ENCODE peak calls at places on chromosomes 3 and 15, in eight cellular contexts. N is suprapubic skin, R is MCF 10A, S is PC-9, T is A549, B is adrenal gland, F is neural crest cell, A is cardiac fibroblast. V is an unnamed sample.

GRCh38 chr3:115062412-115062956 is 84.6 kb downstream of the ZBTB20 start:
- DNase-seq in B (no peak), F (no peak), N (no peak), R (no peak), A (peak; percentile 26), S (no peak), T (no peak), V (no peak)

GRCh38 chr3:61299343-61299742 is 48.1 kb upstream of the FHIT start:
- DNase-seq in S (no peak), F (no peak), R (no peak), T (no peak), N (no peak), B (no peak), A (no peak), V (no peak)

GRCh38 chr3:24365168-24365567 is 129.5 kb downstream of the THRB start:
- DNase-seq in B (peak; percentile 70), N (no peak), R (peak; percentile 95), T (peak; percentile 84), F (no peak), A (peak; percentile 92), S (peak; percentile 62), V (no peak)

GRCh38 chr3:17195192-17195611 is 310.4 kb downstream of the PLCL2 start:
- DNase-seq in R (peak; percentile 71), A (peak; percentile 55), S (no peak), N (no peak), F (no peak), B (no peak), T (no peak), V (no peak)

GRCh38 chr3:29384640-29385039 is 103.8 kb downstream of the RBMS3 start:
- DNase-seq in A (peak; percentile 79), S (no peak), B (no peak), T (no peak), F (no peak), R (no peak), N (no peak), V (no peak)

GRCh38 chr3:114253505-114253904 is 16.1 kb upstream of the ZNF80 start:
- DNase-seq in F (no peak), N (no peak), R (no peak), S (no peak), B (no peak), A (no peak), T (no peak), V (no peak)

GRCh38 chr3:10964537-10965167 is 27.9 kb upstream of the SLC6A1 start:
- DNase-seq in S (peak; percentile 3), B (no peak), R (peak; percentile 52), N (no peak), A (no peak), T (no peak), F (peak; percentile 39), V (peak; percentile 55)

GRCh38 chr15:89662893-89663673 is 7.8 kb upstream of the KIF7 start:
- DNase-seq in T (no peak), F (no peak), R (peak; percentile 90), S (peak; percentile 86), B (peak; percentile 59), A (peak; percentile 98), N (peak; percentile 83), V (no peak)

GRCh38 chr3:183824761-183825379 is 507 bp downstream of the MAP6D1 start:
- DNase-seq in A (no peak), R (no peak), N (no peak), F (no peak), S (peak; percentile 36), T (no peak), B (no peak), V (no peak)

GRCh38 chr3:169931747-169932520 is 20.6 kb downstream of the SAMD7 start:
- DNase-seq in F (no peak), S (no peak), T (no peak), N (no peak), R (no peak), A (no peak), B (no peak), V (no peak)

GRCh38 chr3:59783468-59783988 is 733.7 kb upstream of the CFAP20DC start:
- DNase-seq in B (no peak), T (no peak), N (no peak), F (no peak), A (no peak), R (no peak), S (no peak), V (no peak)

GRCh38 chr3:187739561-187740445 is 5.5 kb downstream of the BCL6 start:
- DNase-seq in B (peak; percentile 91), N (peak; percentile 92), R (peak; percentile 86), A (peak; percentile 95), T (peak; percentile 83), F (peak; percentile 81), S (peak; percentile 86), V (peak; percentile 68)

GRCh38 chr3:144470646-144471045 is 499.0 kb downstream of the DIPK2A start:
- DNase-seq in B (no peak), R (no peak), F (no peak), T (no peak), A (no peak), S (no peak), N (no peak), V (no peak)

GRCh38 chr3:72438072-72438471 is 410.2 kb downstream of the SHQ1 start:
- DNase-seq in B (no peak), F (no peak), N (no peak), T (no peak), S (no peak), A (no peak), R (no peak), V (no peak)

GRCh38 chr3:136690611-136691010 is 61.6 kb downstream of the STAG1 start:
- DNase-seq in A (no peak), F (no peak), S (no peak), N (no peak), T (no peak), B (no peak), R (no peak), V (no peak)

DNA sequence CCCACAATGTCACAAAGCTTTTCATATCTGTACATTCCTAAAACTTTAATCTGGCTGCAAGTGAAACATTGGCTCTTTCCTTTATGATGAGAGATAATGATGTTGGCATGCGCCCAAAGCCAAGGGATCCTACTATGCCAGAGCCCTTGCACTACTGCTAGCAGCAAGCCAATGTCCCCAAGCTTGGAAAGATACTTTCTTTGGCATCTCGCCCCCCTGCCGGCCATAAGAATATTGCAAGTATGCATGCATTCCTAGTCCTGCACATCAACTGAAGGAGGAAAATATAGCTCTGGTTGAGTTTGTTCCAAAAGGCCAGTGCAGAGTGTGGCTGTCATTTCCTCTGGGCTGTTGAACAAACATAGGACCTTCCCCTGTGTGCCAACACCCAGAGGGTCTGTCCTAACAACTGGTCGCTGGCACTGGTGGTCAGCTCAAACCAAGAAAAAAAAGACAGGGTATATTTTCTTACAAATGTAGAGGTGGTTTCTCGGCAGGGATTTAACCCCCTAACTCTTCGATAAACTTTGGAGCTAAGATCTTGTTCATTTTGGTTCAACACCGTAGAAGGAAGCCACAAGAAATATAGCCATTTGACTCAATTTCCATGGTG is 120.9 kb upstream of the ZBED2 start:
- DNase-seq in S (peak; percentile 62), N (peak; percentile 71), B (peak; percentile 49), R (peak; percentile 70), A (peak; percentile 74), T (peak; percentile 61), F (peak; percentile 44), V (peak; percentile 61)
- TF ChIP-seq CTCF in S (peak; percentile 88), N (peak; percentile 47), B (peak; percentile 39), R (peak; percentile 66), A (peak; percentile 78), T (peak; percentile 61), F (peak; percentile 58), V (peak; percentile 79)

DNA sequence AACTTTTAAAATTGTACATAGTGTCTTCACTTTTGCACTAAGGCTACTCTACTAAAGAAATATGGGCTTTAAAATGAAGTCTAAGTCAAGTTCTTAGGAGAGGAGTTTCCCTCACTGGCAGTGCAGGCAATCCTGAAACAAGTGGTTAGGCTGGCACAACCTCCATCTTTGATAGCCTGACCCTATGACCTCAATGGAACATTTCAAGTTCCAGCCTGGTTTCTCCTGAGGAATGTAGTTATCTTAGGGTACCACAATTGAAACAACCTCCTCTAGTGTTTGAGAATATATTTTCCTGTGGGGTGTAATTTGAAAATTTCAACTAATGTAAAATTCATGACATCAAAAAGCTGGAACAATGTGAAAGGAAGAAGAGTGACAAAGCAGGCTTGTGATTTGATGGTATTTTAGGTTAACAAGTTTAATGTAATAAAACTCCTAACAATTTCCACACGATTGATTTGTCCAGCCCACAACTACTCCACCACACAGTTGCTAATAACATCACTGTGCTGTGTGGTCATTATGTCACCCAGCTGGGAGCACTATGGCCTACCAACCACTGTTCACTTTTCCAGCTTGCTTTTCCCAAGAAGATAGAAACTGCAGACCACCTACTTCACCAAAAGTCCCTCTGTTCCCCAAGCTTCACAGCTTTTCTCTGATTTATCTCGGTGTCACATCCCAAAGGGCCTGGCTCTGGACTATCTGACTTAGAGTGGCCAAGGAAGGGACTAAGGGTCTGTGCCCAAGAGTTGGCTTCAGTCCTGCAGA is 1.8 kb downstream of the WWTR1 start:
- DNase-seq in F (no peak), S (no peak), T (no peak), B (no peak), A (no peak), N (no peak), R (peak; percentile 21), V (no peak)
- TF ChIP-seq CTCF in F (no peak), S (no peak), T (no peak), B (no peak), A (no peak), N (no peak), R (no peak), V (no peak)

GRCh38 chr3:63232764-63233396 is 45.2 kb upstream of the SYNPR start:
- DNase-seq in R (peak; percentile 6), A (peak; percentile 9), B (no peak), N (no peak), S (no peak), T (no peak), F (no peak), V (no peak)
- TF ChIP-seq CTCF in R (peak; percentile 25), A (peak; percentile 31), B (peak; percentile 28), N (no peak), S (peak; percentile 45), T (peak; percentile 26), F (peak; percentile 66), V (peak; percentile 62)

GRCh38 chr3:171113716-171114115 is 87.2 kb upstream of the SLC2A2 start:
- DNase-seq in F (no peak), S (no peak), R (no peak), A (no peak), N (no peak), T (peak; percentile 8), B (no peak), V (no peak)
- TF ChIP-seq CTCF in F (peak; percentile 27), S (no peak), R (no peak), A (no peak), N (no peak), T (no peak), B (no peak), V (no peak)

GRCh38 chr3:196317702-196318467 is at the start of gene DYNLT2B:
- DNase-seq in N (peak; percentile 90), T (peak; percentile 88), B (peak; percentile 87), A (peak; percentile 92), F (peak; percentile 75), R (peak; percentile 87), S (no peak), V (peak; percentile 92)
- TF ChIP-seq CTCF in N (no peak), T (no peak), B (no peak), A (no peak), F (no peak), R (no peak), S (no peak), V (no peak)

DNA sequence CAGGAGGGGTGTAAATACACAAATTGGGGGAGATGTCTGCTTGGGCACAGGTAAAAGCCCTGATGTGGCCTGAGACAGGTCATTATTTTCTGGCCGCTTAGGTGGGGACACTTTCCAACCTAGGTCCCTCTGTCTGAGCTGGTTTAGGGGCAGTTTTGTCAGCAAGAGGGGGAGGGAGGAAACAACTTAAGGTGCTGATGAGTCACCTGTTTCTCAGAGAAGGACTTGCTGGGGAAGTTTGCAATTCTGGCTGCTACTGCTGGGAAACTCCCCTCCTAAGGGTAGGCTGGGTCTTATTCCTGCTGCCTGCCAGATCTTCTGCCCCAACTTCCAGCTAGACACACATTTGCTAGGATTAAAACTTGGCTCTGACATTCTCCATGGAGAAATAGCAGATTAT is 4.8 kb upstream of the RHOV start:
- DNase-seq in S (peak; percentile 65), R (peak; percentile 95), N (no peak), F (no peak), A (no peak), B (no peak), T (no peak), V (no peak)
- TF ChIP-seq CTCF in S (no peak), R (no peak), N (no peak), F (no peak), A (no peak), B (no peak), T (no peak), V (no peak)